ENCODE peak calls at places on chromosome 19, in five cellular contexts. T is lower lobe of right lung; H is HEK293T; S is activated CD8-positive, alpha-beta memory T cell treated with anti-CD3 and anti-CD28 coated beads for 4 hours; Y is stromal cell of bone marrow. Q is an unnamed sample.

GRCh38 chr19:9406798-9407352 is 28.5 kb downstream of the ZNF266 start:
- DNase-seq in S (peak), T (peak), H (peak), Y (peak), Q (peak)

GRCh38 chr19:45215391-45216191 is 29.6 kb downstream of the EXOC3L2 start:
- DNase-seq in T (peak), S (no peak), H (no peak), Y (no peak), Q (no peak)

GRCh38 chr19:29680447-29680846 is 15.2 kb downstream of the PLEKHF1 start:
- DNase-seq in T (peak), S (peak), H (no peak), Y (no peak), Q (no peak)

GRCh38 chr19:34051255-34051654 is 121.0 kb upstream of the LSM14A start:
- DNase-seq in Y (no peak), T (no peak), S (no peak), H (no peak), Q (no peak)

GRCh38 chr19:35090795-35091214 is 24.8 kb upstream of the FXYD3 start:
- DNase-seq in H (peak), T (no peak), Y (no peak), S (no peak), Q (no peak)

GRCh38 chr19:1873524-1874473 is 10.4 kb upstream of the KLF16 start:
- DNase-seq in H (no peak), T (no peak), Y (no peak), S (no peak), Q (peak)

GRCh38 chr19:11446271-11446651 is 10.8 kb downstream of the PRKCSH start:
- DNase-seq in Y (no peak), S (no peak), H (no peak), T (no peak), Q (no peak)

GRCh38 chr19:56885173-56885679 is 44.7 kb upstream of the PEG3 start:
- DNase-seq in Y (no peak), T (no peak), S (no peak), H (no peak), Q (no peak)

GRCh38 chr19:11202488-11203193 is 5.3 kb upstream of the KANK2 start:
- DNase-seq in S (no peak), H (no peak), T (no peak), Y (no peak), Q (no peak)

GRCh38 chr19:15463865-15464371 is 426 bp downstream of the RASAL3 start:
- DNase-seq in T (peak), H (no peak), Y (no peak), S (peak), Q (no peak)

GRCh38 chr19:50202399-50202798 is 1.0 kb upstream of the MYH14 start:
- DNase-seq in T (no peak), H (no peak), S (no peak), Y (no peak), Q (no peak)

GRCh38 chr19:11560404-11560988 is 1.5 kb upstream of the ELOF1 start:
- DNase-seq in H (peak), T (no peak), Y (no peak), S (peak), Q (peak)

Q was measured in fibroblast of the aortic adventitia.